ENCODE peak calls at places on chromosome 17, in six cellular contexts. I, K, H, J, B and L are unnamed samples.

GRCh38 chr17:75845058-75845711 is 981 bp upstream of the UNC13D start:
- DNase-seq in B (peak; percentile 85), H (peak; percentile 62), K (peak; percentile 91), J (peak; percentile 45), I (peak; percentile 90), L (no peak)

GRCh38 chr17:32756696-32757095 is 120.2 kb downstream of the MYO1D start:
- DNase-seq in K (no peak), I (no peak), B (no peak), H (no peak), J (no peak), L (no peak)

GRCh38 chr17:28807925-28808641 is 34.5 kb downstream of the FAM222B start:
- DNase-seq in H (peak; percentile 38), K (no peak), J (no peak), B (peak; percentile 29), I (no peak), L (no peak)

GRCh38 chr17:4301066-4301465 is 37.3 kb upstream of the ANKFY1 start:
- DNase-seq in B (no peak), H (no peak), J (no peak), I (no peak), K (no peak), L (peak; percentile 53)

GRCh38 chr17:46977348-46977747 is 1.7 kb downstream of the RPRML start:
- DNase-seq in I (peak; percentile 31), K (peak; percentile 67), J (no peak), H (no peak), B (no peak), L (no peak)

GRCh38 chr17:77424585-77425344 is 284.0 kb downstream of the SEC14L1 start:
- DNase-seq in J (no peak), I (peak; percentile 78), K (peak; percentile 76), H (peak; percentile 93), B (peak; percentile 89), L (peak; percentile 38)

GRCh38 chr17:7706631-7707354 is 1.8 kb downstream of the EFNB3 start:
- DNase-seq in K (no peak), H (no peak), I (no peak), B (no peak), J (no peak), L (no peak)

GRCh38 chr17:28763804-28764266 is 20.0 kb downstream of the TRAF4 start:
- DNase-seq in I (peak; percentile 87), B (peak; percentile 93), K (peak; percentile 79), H (peak; percentile 85), J (peak; percentile 70), L (no peak)

GRCh38 chr17:29016635-29017034 is 10.8 kb upstream of the SEZ6 start:
- DNase-seq in K (no peak), H (no peak), I (no peak), J (no peak), B (no peak), L (no peak)

GRCh38 chr17:6570731-6571465 is 14.5 kb upstream of the PITPNM3 start:
- DNase-seq in H (no peak), I (no peak), B (no peak), J (no peak), K (peak; percentile 32), L (no peak)

GRCh38 chr17:72274632-72275031 is 153.8 kb downstream of the SOX9 start:
- DNase-seq in J (no peak), B (no peak), I (no peak), H (no peak), K (no peak), L (no peak)

GRCh38 chr17:4032738-4033137 is 68.5 kb upstream of the ATP2A3 start:
- DNase-seq in B (no peak), J (no peak), K (no peak), H (no peak), I (no peak), L (no peak)

GRCh38 chr17:58268774-58269556 is 11.8 kb downstream of the MPO start:
- DNase-seq in H (no peak), I (no peak), J (no peak), B (no peak), K (peak; percentile 30), L (no peak)

GRCh38 chr17:45270828-45271418 is 9.0 kb upstream of the SPATA32 start:
- DNase-seq in K (no peak), B (no peak), H (no peak), I (no peak), J (peak; percentile 39), L (no peak)

GRCh38 chr17:79033741-79034501 is 10.0 kb downstream of the C1QTNF1 start:
- DNase-seq in J (no peak), I (no peak), K (peak; percentile 51), B (no peak), H (no peak), L (peak; percentile 50)

GRCh38 chr17:39376434-39376833 is 25.0 kb downstream of the FBXL20 start:
- DNase-seq in H (no peak), K (no peak), J (no peak), B (no peak), I (no peak), L (no peak)

GRCh38 chr17:81863833-81864768 is 3.8 kb upstream of the P4HB start:
- DNase-seq in B (no peak), K (no peak), I (no peak), H (no peak), J (no peak), L (no peak)

GRCh38 chr17:40554646-40555295 is 10.5 kb downstream of the CCR7 start:
- DNase-seq in J (no peak), I (no peak), B (no peak), K (peak; percentile 38), H (peak; percentile 29), L (no peak)

DNA sequence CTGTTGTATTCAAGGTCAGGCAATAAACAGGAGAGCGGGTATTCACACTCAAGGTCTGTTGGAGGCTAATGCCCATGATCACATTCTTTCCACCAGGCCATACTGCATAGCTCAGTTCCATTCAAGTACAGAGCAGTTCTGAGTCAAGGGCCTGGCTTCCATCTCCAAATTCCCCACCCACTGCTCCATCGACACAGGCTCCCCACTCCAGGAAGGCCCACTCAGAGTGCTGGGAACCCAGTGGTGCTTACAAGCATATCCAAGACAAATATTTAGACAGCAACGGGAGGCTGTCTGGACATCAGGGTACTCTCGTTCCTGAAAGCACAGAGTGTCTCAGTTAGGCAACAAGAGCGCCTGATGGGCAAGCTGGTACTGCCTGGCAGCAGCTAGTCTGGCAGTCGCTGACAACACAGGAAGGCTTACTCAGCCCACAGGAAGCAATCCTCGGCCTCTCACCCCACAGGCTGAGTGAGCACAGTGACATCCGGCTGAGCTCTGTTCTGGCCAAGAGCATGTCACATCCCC is 40.9 kb downstream of the RFFL start:
- DNase-seq in I (peak; percentile 23), B (peak; percentile 86), J (peak; percentile 60), K (no peak), H (peak; percentile 64), L (peak; percentile 53)
- H3K27ac ChIP-seq in I (peak overlapping the region; percentile 7), B (peak overlapping the region; percentile 80), J (peak overlapping the region; percentile 62), K (no peak overlapping the region), H (peak overlapping the region; percentile 50), L (peak overlapping the region; percentile 84)

DNA sequence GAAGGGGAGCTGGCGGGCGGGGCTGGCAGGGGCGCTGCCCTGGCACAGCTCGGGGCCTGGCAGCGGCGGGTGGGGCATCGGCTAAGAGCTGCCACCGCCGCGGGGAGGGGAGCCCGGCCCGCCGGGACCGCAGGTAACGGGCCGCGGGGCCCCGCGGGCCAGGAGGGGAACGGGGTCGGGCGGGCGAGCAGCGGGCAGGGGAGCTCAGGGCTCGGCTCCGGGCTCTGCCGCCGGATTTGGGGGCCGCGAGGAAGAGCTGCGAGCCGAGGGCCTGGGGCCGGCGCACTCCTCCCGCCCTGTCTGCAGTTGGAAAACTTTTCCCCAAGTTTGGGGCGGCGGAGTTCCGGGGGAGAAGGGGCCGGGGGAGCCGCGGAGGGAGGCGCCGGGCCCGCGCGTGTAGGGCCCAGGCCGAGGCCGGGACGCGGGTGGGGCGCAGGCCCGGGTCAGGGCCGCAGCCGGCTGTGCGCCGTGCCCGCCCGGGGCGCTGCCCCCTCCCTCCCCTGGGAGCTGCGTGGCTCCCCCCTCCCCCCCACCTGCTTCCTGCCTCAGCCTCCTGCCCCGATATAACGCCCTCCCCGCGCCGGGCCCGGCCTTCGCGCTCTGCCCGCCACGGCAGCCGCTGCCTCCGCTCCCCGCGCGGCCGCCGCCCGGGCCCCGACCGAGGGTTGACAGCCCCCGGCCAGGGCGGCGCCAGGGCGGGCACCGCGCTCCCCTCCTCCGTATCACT is 754 bp downstream of the HIC1 start:
- DNase-seq in I (no peak), H (peak; percentile 57), B (no peak), J (peak; percentile 31), K (peak; percentile 70), L (no peak)
- H3K27ac ChIP-seq in I (peak overlapping the region; percentile 79), H (peak overlapping the region; percentile 94), B (peak overlapping the region; percentile 65), J (no peak overlapping the region), K (no peak overlapping the region), L (peak overlapping the region; percentile 36)

GRCh38 chr17:74448774-74449173 is 16.9 kb downstream of the GPRC5C start:
- DNase-seq in H (no peak), B (no peak), K (no peak), J (no peak), I (no peak), L (no peak)

GRCh38 chr17:74450231-74450630 is 16.2 kb upstream of the CD300A start:
- DNase-seq in K (no peak), H (no peak), I (no peak), B (no peak), J (no peak), L (no peak)

GRCh38 chr17:74447628-74448159 is 15.8 kb downstream of the GPRC5C start:
- DNase-seq in J (no peak), K (no peak), I (no peak), H (no peak), B (no peak), L (no peak)

GRCh38 chr17:74449773-74450172 is 16.7 kb upstream of the CD300A start:
- DNase-seq in I (no peak), H (no peak), K (no peak), J (no peak), B (no peak), L (no peak)

DNA sequence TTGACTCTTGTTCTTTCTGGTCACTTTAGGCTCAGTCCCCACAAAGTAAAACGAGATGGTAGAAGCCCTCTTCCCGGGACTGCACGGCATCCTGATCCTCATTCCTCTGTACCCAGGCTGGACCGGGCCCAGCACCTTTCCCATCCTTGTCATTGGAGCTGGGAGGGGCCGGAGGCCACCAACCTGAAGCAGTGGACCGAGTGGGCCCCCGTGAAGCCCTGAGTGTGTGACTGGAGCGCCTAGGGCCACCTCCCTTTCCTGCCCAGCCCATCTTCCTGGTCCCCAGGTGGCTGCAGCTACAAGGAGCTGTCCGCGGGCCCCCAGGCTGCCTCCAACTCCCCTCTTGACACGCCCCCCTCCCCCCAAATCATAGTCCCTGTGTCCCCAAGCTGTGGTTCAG is 17.1 kb upstream of the CD300A start:
- DNase-seq in B (no peak), J (no peak), I (no peak), H (no peak), K (no peak), L (no peak)
- H3K27ac ChIP-seq in B (peak overlapping the region; percentile 89), J (no peak overlapping the region), I (no peak overlapping the region), H (peak overlapping the region; percentile 4), K (no peak overlapping the region), L (peak overlapping the region; percentile 58)

GRCh38 chr17:61475726-61476125 is 23.5 kb downstream of the TBX4 start:
- DNase-seq in B (no peak), I (no peak), K (no peak), H (no peak), J (no peak), L (no peak)

GRCh38 chr17:61474235-61474927 is 22.2 kb downstream of the TBX4 start:
- DNase-seq in J (no peak), I (no peak), H (no peak), K (no peak), B (no peak), L (no peak)

GRCh38 chr17:61476476-61477203 is 24.4 kb downstream of the TBX4 start:
- DNase-seq in K (no peak), J (no peak), I (no peak), H (no peak), B (no peak), L (no peak)

GRCh38 chr17:61477204-61477834 is 25.1 kb downstream of the TBX4 start:
- DNase-seq in K (no peak), H (no peak), I (no peak), J (no peak), B (no peak), L (no peak)

GRCh38 chr17:61474934-61475333 is 22.7 kb downstream of the TBX4 start:
- DNase-seq in B (no peak), I (no peak), H (no peak), J (no peak), K (no peak), L (no peak)
- H3K27ac ChIP-seq in B (no peak overlapping the region), I (no peak overlapping the region), H (no peak overlapping the region), J (no peak overlapping the region), K (no peak overlapping the region), L (no peak overlapping the region)